ENCODE peak calls at places on chromosomes 11 and 22, in seven cellular contexts. O is body of pancreas; R is spleen; Z is CD4-positive, CD25-positive, alpha-beta regulatory T cell; X is ovary; C is Panc1; B is thoracic aorta. K is an unnamed sample.

GRCh38 chr11:46330887-46331652 is 16.2 kb upstream of the DGKZ start:
- DNase-seq in O (no peak), R (no peak), Z (peak), X (no peak), C (no peak), B (no peak), K (no peak)

GRCh38 chr11:6269994-6270393 is 10.4 kb downstream of the CCKBR start:
- DNase-seq in O (no peak), R (peak), Z (peak), X (no peak), C (no peak), B (no peak), K (no peak)

GRCh38 chr11:94100253-94100652 is 28.4 kb upstream of the PANX1 start:
- DNase-seq in O (no peak), R (no peak), Z (no peak), X (no peak), C (no peak), B (no peak), K (no peak)

GRCh38 chr11:74550991-74551753 is 41.2 kb upstream of the POLD3 start:
- DNase-seq in O (no peak), R (no peak), Z (no peak), X (no peak), C (no peak), B (no peak), K (no peak)

GRCh38 chr22:42039271-42039670 is 31.3 kb downstream of the NAGA start:
- DNase-seq in O (no peak), R (no peak), Z (no peak), X (no peak), C (no peak), B (no peak), K (no peak)

GRCh38 chr11:26651916-26652315 is 69.9 kb downstream of the SLC5A12 start:
- DNase-seq in O (no peak), R (no peak), Z (no peak), X (no peak), C (no peak), B (no peak), K (no peak)

GRCh38 chr22:23385301-23386244 is 194.5 kb downstream of the IGLL1 start:
- DNase-seq in O (peak), R (peak), Z (peak), X (peak), C (peak), B (peak), K (peak)

GRCh38 chr11:27489092-27489491 is 16.5 kb upstream of the LGR4 start:
- DNase-seq in O (no peak), R (no peak), Z (no peak), X (no peak), C (no peak), B (no peak), K (no peak)

GRCh38 chr11:46121724-46122477 is 647 bp upstream of the PHF21A start:
- DNase-seq in O (peak), R (peak), Z (peak), X (peak), C (no peak), B (peak), K (peak)

GRCh38 chr11:18705651-18706281 is 7.2 kb downstream of the TMEM86A start:
- DNase-seq in O (peak), R (peak), Z (peak), X (peak), C (no peak), B (no peak), K (no peak)

GRCh38 chr11:66546368-66546965 is at the start of gene ACTN3:
- DNase-seq in O (peak), R (peak), Z (peak), X (peak), C (no peak), B (no peak), K (no peak)

GRCh38 chr11:83528877-83529276 is 242.7 kb upstream of the CCDC90B start:
- DNase-seq in O (no peak), R (no peak), Z (no peak), X (no peak), C (no peak), B (no peak), K (no peak)

GRCh38 chr11:126716456-126717083 is 284.0 kb downstream of the KIRREL3 start:
- DNase-seq in O (peak), R (no peak), Z (peak), X (no peak), C (peak), B (no peak), K (peak)

GRCh38 chr11:134464981-134465730 is 53.1 kb upstream of the B3GAT1 start:
- DNase-seq in O (no peak), R (no peak), Z (no peak), X (no peak), C (no peak), B (no peak), K (no peak)

GRCh38 chr11:69744435-69744834 is 30.7 kb downstream of the FGF4 start:
- DNase-seq in O (no peak), R (no peak), Z (no peak), X (no peak), C (no peak), B (no peak), K (no peak)

GRCh38 chr11:78801161-78801884 is 226.7 kb upstream of the NARS2 start:
- DNase-seq in O (peak), R (no peak), Z (no peak), X (no peak), C (peak), B (peak), K (peak)

GRCh38 chr11:70862093-70862492 is 390.3 kb downstream of the SHANK2 start:
- DNase-seq in O (no peak), R (no peak), Z (no peak), X (no peak), C (no peak), B (no peak), K (no peak)

GRCh38 chr22:17086750-17087149 is 1.9 kb downstream of the IL17RA start:
- DNase-seq in O (no peak), R (peak), Z (peak), X (no peak), C (no peak), B (no peak), K (no peak)

GRCh38 chr11:64233913-64234839 is at the start of gene VEGFB:
- DNase-seq in O (peak), R (peak), Z (peak), X (peak), C (no peak), B (no peak), K (no peak)

GRCh38 chr22:37559901-37560681 is at the start of gene CDC42EP1:
- DNase-seq in O (peak), R (no peak), Z (no peak), X (peak), C (no peak), B (no peak), K (peak)

GRCh38 chr22:50260801-50261614 is 475 bp downstream of the MAPK12 start:
- DNase-seq in O (peak), R (no peak), Z (peak), X (peak), C (no peak), B (no peak), K (peak)

GRCh38 chr11:7892751-7893356 is 38.2 kb downstream of the OR10A6 start:
- DNase-seq in O (no peak), R (no peak), Z (peak), X (no peak), C (peak), B (no peak), K (peak)

GRCh38 chr11:123060265-123061000 is 1.5 kb downstream of the HSPA8 start:
- DNase-seq in O (no peak), R (no peak), Z (no peak), X (no peak), C (no peak), B (no peak), K (no peak)

GRCh38 chr11:62680825-62681240 is 2.0 kb upstream of the UBXN1 start:
- DNase-seq in O (peak), R (no peak), Z (peak), X (peak), C (no peak), B (no peak), K (peak)

GRCh38 chr11:15493921-15494630 is 379.4 kb downstream of the INSC start:
- DNase-seq in O (peak), R (no peak), Z (no peak), X (no peak), C (no peak), B (no peak), K (no peak)

GRCh38 chr22:39408807-39409206 is 9.2 kb downstream of the TAB1 start:
- DNase-seq in O (no peak), R (no peak), Z (no peak), X (no peak), C (no peak), B (no peak), K (no peak)

GRCh38 chr11:34263462-34264186 is 94.2 kb downstream of the ABTB2 start:
- DNase-seq in O (peak), R (no peak), Z (no peak), X (no peak), C (peak), B (peak), K (peak)

GRCh38 chr11:35617687-35618496 is at the start of gene FJX1:
- DNase-seq in O (peak), R (peak), Z (peak), X (peak), C (no peak), B (no peak), K (peak)

GRCh38 chr11:65500262-65501004 is 1.6 kb downstream of the MALAT1 start:
- DNase-seq in O (peak), R (no peak), Z (peak), X (peak), C (no peak), B (no peak), K (peak)

GRCh38 chr11:88398372-88399140 is 61.0 kb upstream of the CTSC start:
- DNase-seq in O (no peak), R (no peak), Z (no peak), X (no peak), C (no peak), B (no peak), K (peak)

GRCh38 chr22:25281675-25282345 is 62.4 kb downstream of the CRYBB2 start:
- DNase-seq in O (no peak), R (no peak), Z (no peak), X (no peak), C (no peak), B (no peak), K (no peak)

GRCh38 chr22:32627091-32627490 is 152.5 kb downstream of the FBXO7 start:
- DNase-seq in O (no peak), R (peak), Z (no peak), X (no peak), C (no peak), B (no peak), K (no peak)

GRCh38 chr11:117239295-117239694 is 6.8 kb downstream of the RNF214 start:
- DNase-seq in O (no peak), R (no peak), Z (no peak), X (no peak), C (no peak), B (no peak), K (peak)

GRCh38 chr11:88312665-88313064 is 24.9 kb downstream of the CTSC start:
- DNase-seq in O (no peak), R (no peak), Z (no peak), X (no peak), C (no peak), B (no peak), K (no peak)

GRCh38 chr11:105361651-105362050 is 222.1 kb upstream of the CARD18 start:
- DNase-seq in O (no peak), R (no peak), Z (no peak), X (no peak), C (no peak), B (no peak), K (no peak)

GRCh38 chr22:25172153-25172552 is 27.5 kb upstream of the CRYBB3 start:
- DNase-seq in O (peak), R (no peak), Z (peak), X (no peak), C (no peak), B (no peak), K (peak)

GRCh38 chr11:115147243-115147807 is 356.9 kb downstream of the CADM1 start:
- DNase-seq in O (no peak), R (no peak), Z (no peak), X (no peak), C (no peak), B (no peak), K (no peak)

GRCh38 chr11:11450744-11451362 is 97.8 kb upstream of the CSNK2A3 start:
- DNase-seq in O (no peak), R (no peak), Z (no peak), X (no peak), C (no peak), B (no peak), K (peak)

GRCh38 chr11:63499874-63500273 is 6.0 kb upstream of the LGALS12 start:
- DNase-seq in O (no peak), R (no peak), Z (no peak), X (no peak), C (no peak), B (no peak), K (no peak)

DNA sequence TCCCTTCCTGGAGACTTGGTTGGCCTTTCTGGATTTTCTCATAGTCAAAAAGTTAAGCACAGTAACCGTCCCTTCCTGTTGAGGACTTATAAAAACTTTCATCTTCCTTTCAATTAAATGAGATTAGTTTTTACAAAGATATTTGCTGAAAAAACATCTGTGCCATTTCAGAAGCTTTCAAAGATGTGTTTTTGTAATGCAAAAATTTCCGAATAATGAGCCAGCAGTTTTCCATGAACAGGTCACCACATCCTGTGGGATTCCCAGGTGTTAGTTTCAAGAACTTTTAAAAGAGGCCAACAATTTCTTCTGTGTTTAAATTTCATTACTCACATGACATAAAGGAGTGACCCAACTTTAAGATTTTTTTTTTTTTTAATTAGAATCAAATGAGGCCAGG is 18.0 kb downstream of the NUP50 start:
- DNase-seq in O (no peak), R (no peak), Z (no peak), X (no peak), C (no peak), B (no peak), K (no peak)
- H3K27ac ChIP-seq in O (no peak), R (no peak), Z (no peak), X (no peak), C (no peak), B (no peak), K (no peak)

DNA sequence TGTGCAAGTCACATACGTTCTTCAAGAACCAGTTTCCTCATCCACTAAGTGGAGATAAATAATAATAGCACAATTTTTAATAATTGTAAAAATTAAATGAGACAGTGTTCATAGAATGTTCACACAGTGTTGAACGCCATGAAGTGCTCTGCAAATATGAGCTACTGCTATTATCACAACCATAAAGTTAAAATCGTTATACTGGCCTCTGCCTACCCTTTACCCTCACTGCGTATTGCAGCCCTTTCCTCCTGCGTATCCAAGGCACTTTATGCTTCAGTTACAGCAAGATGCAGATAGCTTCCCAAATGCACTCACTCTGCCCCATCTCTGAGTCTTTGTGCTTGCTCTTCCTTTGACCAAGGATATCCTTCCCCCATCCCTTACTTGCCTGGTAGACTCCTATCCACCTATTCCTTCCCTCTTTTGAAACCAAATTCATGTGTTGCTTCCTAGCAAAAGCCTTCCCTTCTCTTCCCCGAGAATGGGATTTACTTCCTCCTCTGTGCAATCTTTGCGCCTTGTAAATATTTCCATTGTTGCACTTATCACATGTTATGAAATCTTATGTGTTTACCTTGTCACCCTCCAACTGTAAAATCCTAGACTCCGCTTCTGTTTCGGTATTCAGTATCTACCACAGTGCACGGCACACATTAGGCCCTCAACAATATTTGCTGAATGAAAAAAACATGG is 196.9 kb downstream of the ADAMTS15 start:
- DNase-seq in O (no peak), R (no peak), Z (no peak), X (no peak), C (no peak), B (no peak), K (no peak)
- H3K27ac ChIP-seq in O (no peak), R (no peak), Z (no peak), X (no peak), C (peak), B (no peak), K (no peak)

GRCh38 chr11:72237112-72237931 is 6.7 kb downstream of the PHOX2A start:
- DNase-seq in O (no peak), R (peak), Z (no peak), X (no peak), C (no peak), B (no peak), K (no peak)

GRCh38 chr11:72235351-72236057 is 8.5 kb downstream of the PHOX2A start:
- DNase-seq in O (no peak), R (no peak), Z (no peak), X (no peak), C (no peak), B (no peak), K (no peak)

GRCh38 chr11:72236774-72237111 is 7.2 kb downstream of the PHOX2A start:
- DNase-seq in O (no peak), R (no peak), Z (no peak), X (no peak), C (no peak), B (no peak), K (no peak)

GRCh38 chr11:72234920-72235319 is 9.1 kb downstream of the PHOX2A start:
- DNase-seq in O (no peak), R (no peak), Z (no peak), X (no peak), C (no peak), B (no peak), K (no peak)

DNA sequence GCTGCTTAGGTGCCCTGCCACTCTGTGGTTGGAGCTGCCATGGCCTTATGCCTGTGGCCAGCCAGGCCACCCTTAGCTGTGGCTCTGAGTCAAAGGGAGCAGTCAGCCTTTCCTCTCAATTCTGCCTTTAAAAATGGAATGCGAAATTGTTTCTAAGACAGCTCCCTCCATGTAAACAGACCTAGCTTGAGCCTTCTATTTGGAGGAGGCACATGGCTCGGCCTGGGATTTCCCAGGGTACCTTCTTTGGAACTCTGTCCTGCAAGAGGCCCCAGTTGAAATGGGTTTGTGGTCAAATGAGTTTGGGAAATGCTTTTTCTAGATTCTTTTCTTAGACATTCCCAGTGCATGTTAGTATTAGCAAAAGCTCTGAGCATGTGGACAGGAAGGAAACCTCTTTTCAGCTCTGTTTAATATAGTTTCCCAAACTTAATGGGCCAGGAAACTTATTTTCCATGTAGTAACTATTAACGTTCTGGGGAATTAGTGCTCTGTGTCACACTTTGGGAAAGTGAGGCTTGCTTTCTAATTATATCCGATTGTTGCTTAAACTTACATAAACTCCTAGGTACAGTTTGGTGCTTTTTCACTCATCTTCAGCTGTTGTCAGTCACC is 7.8 kb downstream of the PHOX2A start:
- DNase-seq in O (no peak), R (no peak), Z (no peak), X (no peak), C (no peak), B (no peak), K (no peak)
- H3K27ac ChIP-seq in O (no peak), R (no peak), Z (no peak), X (no peak), C (no peak), B (no peak), K (no peak)

DNA sequence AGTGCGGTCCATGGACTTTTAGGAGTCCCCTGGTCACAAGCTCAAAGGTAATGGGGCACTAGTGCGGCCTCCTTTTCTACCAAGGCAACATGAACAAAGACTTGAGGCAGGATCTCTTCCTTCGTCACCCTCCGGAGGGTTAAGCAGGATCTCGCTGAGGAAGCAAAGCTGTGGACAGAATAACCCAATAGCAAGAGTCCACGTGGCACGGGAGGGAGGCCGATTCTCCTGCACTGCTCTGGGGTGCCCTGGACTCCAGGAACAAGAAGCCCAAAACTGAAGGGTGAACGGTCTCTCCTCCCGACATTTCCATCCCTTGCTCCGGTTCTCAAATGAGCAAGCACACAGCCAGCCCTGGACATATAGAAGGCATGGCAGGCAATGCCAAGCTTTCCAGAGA is 20.7 kb downstream of the MYH9 start:
- DNase-seq in O (no peak), R (no peak), Z (no peak), X (no peak), C (no peak), B (no peak), K (no peak)
- H3K27ac ChIP-seq in O (peak), R (peak), Z (peak), X (peak), C (peak), B (peak), K (peak)

GRCh38 chr11:118921929-118922744 is 3.6 kb downstream of the BCL9L start:
- DNase-seq in O (peak), R (peak), Z (no peak), X (peak), C (no peak), B (peak), K (no peak)
- H3K27ac ChIP-seq in O (peak), R (peak), Z (peak), X (peak), C (peak), B (peak), K (peak)